ENCODE peak calls at places on chromosomes 4 and X, in seven cellular contexts. W, H, D, P, C, E and K are unnamed samples.

GRCh38 chr4:147117400-147117799 is 171.7 kb upstream of the TTC29 start:
- DNase-seq in W (no peak), H (no peak), D (no peak), P (no peak), C (peak; percentile 55), E (no peak), K (no peak)

GRCh38 chr4:116872308-116872707 is 213.1 kb downstream of the TRAM1L1 start:
- DNase-seq in W (no peak), H (no peak), D (no peak), P (no peak), C (no peak), E (no peak), K (no peak)

GRCh38 chr4:1601852-1602525 is 82.1 kb downstream of the FAM53A start:
- DNase-seq in W (peak; percentile 27), H (no peak), D (no peak), P (no peak), C (no peak), E (no peak), K (peak; percentile 30)

GRCh38 chrX:132955710-132956109 is 2.7 kb downstream of the HS6ST2 start:
- DNase-seq in W (no peak), H (no peak), D (no peak), P (no peak), C (no peak), E (no peak), K (no peak)

GRCh38 chrX:63561425-63561824 is 210.3 kb upstream of the SPIN4 start:
- DNase-seq in W (no peak), H (no peak), D (no peak), P (peak; percentile 6), C (no peak), E (no peak), K (no peak)

GRCh38 chr4:113899260-113900177 is 79.9 kb downstream of the ARSJ start:
- DNase-seq in W (no peak), H (no peak), D (no peak), P (peak; percentile 81), C (no peak), E (no peak), K (no peak)

GRCh38 chr4:128393111-128393704 is 105.6 kb upstream of the PGRMC2 start:
- DNase-seq in W (no peak), H (no peak), D (no peak), P (peak; percentile 81), C (peak; percentile 73), E (no peak), K (no peak)

GRCh38 chr4:82782626-82783025 is 16.0 kb downstream of the SCD5 start:
- DNase-seq in W (no peak), H (no peak), D (no peak), P (no peak), C (no peak), E (no peak), K (no peak)

GRCh38 chrX:27463187-27463586 is at the start of gene PPP4R3C:
- DNase-seq in W (no peak), H (no peak), D (no peak), P (no peak), C (no peak), E (no peak), K (no peak)

GRCh38 chr4:126306152-126306869 is 991.6 kb downstream of the FAT4 start:
- DNase-seq in W (no peak), H (no peak), D (no peak), P (no peak), C (peak; percentile 40), E (peak; percentile 66), K (no peak)

GRCh38 chr4:3644849-3645627 is 112.8 kb upstream of the LRPAP1 start:
- DNase-seq in W (no peak), H (no peak), D (no peak), P (no peak), C (peak; percentile 13), E (peak; percentile 41), K (peak; percentile 85)

GRCh38 chr4:115720611-115721010 is 607.2 kb upstream of the NDST4 start:
- DNase-seq in W (no peak), H (no peak), D (no peak), P (no peak), C (no peak), E (no peak), K (no peak)

GRCh38 chr4:48079972-48080391 is 54.1 kb downstream of the TXK start:
- DNase-seq in W (no peak), H (no peak), D (no peak), P (no peak), C (peak; percentile 34), E (no peak), K (no peak)

GRCh38 chr4:159764343-159764952 is 661.6 kb downstream of the RAPGEF2 start:
- DNase-seq in W (no peak), H (no peak), D (no peak), P (peak; percentile 45), C (peak; percentile 29), E (no peak), K (no peak)

GRCh38 chr4:139740531-139741041 is 75.0 kb downstream of the MGST2 start:
- DNase-seq in W (peak; percentile 70), H (no peak), D (no peak), P (no peak), C (peak; percentile 98), E (peak; percentile 85), K (peak; percentile 71)

GRCh38 chr4:101008503-101008902 is 338.8 kb downstream of the PPP3CA start:
- DNase-seq in W (no peak), H (no peak), D (no peak), P (no peak), C (no peak), E (no peak), K (no peak)

GRCh38 chr4:162498168-162498567 is 334.4 kb upstream of the FSTL5 start:
- DNase-seq in W (no peak), H (no peak), D (no peak), P (no peak), C (no peak), E (no peak), K (no peak)

GRCh38 chr4:31259119-31259518 is 539.0 kb downstream of the PCDH7 start:
- DNase-seq in W (no peak), H (no peak), D (no peak), P (no peak), C (no peak), E (no peak), K (no peak)

GRCh38 chr4:25925486-25926201 is 11.6 kb downstream of the SMIM20 start:
- DNase-seq in W (peak; percentile 58), H (no peak), D (no peak), P (peak; percentile 49), C (peak; percentile 63), E (peak; percentile 41), K (peak; percentile 61)

GRCh38 chrX:123860983-123861382 is 1.1 kb downstream of the XIAP start:
- DNase-seq in W (no peak), H (no peak), D (no peak), P (no peak), C (peak; percentile 46), E (no peak), K (no peak)

DNA sequence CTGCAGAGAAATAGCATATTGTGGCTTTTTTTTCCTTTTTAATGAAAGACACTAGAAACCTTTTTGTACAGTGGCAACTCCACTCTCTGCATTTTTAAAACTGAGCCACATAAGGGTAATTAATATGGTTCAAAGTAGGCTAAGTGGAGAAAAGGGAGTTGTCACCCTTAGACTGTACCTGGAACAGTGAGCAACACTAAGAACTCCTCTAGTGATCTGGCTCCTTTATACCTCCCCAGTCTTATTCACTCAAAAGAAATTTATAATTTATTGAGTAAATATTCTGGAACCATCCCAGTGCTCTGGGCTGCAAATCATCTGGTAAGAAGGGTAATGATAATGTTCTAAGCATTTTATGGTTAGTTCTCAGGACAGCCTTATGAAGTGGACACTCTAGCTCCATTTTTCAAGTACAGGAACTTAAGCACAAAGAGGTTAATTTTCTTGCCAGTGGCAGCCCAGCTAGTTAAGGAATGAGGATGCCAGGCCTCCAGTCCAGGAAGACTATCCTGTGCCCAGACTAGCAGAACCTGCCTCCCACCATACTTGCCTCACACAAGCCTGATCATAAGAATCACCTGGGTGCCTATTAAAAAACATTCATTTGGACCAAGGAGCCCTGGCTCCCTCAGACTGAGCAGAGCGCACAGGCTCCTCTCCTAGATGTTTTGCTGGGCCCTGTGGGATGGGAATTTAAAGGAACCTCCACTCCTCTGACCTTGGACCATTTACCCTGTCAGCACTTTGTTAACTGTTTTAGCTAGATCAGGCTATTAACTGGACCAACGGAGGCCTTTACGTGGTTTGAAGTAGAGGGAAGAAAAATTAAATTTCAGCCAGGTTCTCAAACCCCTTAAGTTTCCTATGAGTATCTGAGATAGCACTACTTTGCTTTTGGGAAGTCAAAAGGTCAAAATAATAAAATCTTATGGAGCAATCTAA is 102.6 kb downstream of the PDE5A start:
- DNase-seq in W (no peak), H (no peak), D (no peak), P (no peak), C (peak; percentile 31), E (no peak), K (no peak)
- H3K27ac ChIP-seq in W (no peak overlapping the region), H (no peak overlapping the region), D (no peak overlapping the region), P (no peak overlapping the region), C (peak overlapping the region; percentile 65), E (peak overlapping the region; percentile 70), K (peak overlapping the region; percentile 93)

GRCh38 chrX:119895843-119896326 is at the start of gene AKAP14:
- DNase-seq in W (no peak), H (no peak), D (no peak), P (no peak), C (no peak), E (no peak), K (no peak)
- H3K4me1 ChIP-seq in W (no peaks in the 10 kb centered on the region), H (no peaks in the 10 kb centered on the region), D (no peaks in the 10 kb centered on the region), P (no peaks in the 10 kb centered on the region), C (no peaks in the 10 kb centered on the region), E (no peaks in the 10 kb centered on the region), K (no peaks in the 10 kb centered on the region)

DNA sequence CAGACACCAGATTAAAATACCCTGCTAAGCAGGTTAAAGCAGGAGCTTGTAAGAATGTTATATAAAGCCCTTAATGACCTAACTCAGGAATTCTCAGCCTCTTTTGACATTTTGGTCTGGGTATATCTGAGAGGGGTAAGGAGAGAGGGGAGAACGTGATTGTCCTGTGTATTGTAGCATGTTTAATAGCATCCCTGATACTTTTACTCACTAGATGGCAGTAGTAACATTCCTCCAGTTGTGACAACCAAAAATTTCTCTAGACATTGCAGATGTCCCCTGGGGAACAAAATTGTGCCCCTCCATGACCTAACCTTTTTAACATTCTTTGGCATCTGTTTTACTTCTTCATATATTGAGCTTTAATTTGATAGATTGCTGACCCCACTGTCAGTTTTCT is 17.9 kb downstream of the SMARCA5 start:
- DNase-seq in W (no peak), H (no peak), D (no peak), P (peak; percentile 18), C (peak; percentile 22), E (no peak), K (no peak)
- H3K36me3 ChIP-seq in W (peaks cover 98% of the 10 kb centered on the region), H (peaks cover 57% of the 10 kb centered on the region), D (peaks cover 97% of the 10 kb centered on the region), P (peaks cover 16% of the 10 kb centered on the region), C (peaks cover 9% of the 10 kb centered on the region), E (peaks cover 90% of the 10 kb centered on the region), K (peaks cover 4% of the 10 kb centered on the region)

GRCh38 chr4:168666531-168666930 is 169.7 kb downstream of the PALLD start:
- DNase-seq in W (no peak), H (no peak), D (no peak), P (no peak), C (peak; percentile 50), E (no peak), K (no peak)

GRCh38 chr4:168664242-168664897 is 167.5 kb downstream of the PALLD start:
- DNase-seq in W (no peak), H (no peak), D (no peak), P (no peak), C (no peak), E (no peak), K (no peak)

GRCh38 chr4:168662297-168662985 is 165.6 kb downstream of the PALLD start:
- DNase-seq in W (no peak), H (no peak), D (no peak), P (no peak), C (no peak), E (no peak), K (no peak)

GRCh38 chr4:168667397-168667796 is 170.5 kb downstream of the PALLD start:
- DNase-seq in W (no peak), H (no peak), D (no peak), P (no peak), C (no peak), E (no peak), K (no peak)

GRCh38 chr4:168667936-168668335 is 171.1 kb downstream of the PALLD start:
- DNase-seq in W (no peak), H (no peak), D (no peak), P (no peak), C (no peak), E (no peak), K (no peak)
- H3K27ac ChIP-seq in W (no peak overlapping the region), H (no peak overlapping the region), D (no peak overlapping the region), P (no peak overlapping the region), C (no peak overlapping the region), E (no peak overlapping the region), K (no peak overlapping the region)